ENCODE peak calls at places on chromosomes 6 and 20, in ten cellular contexts. One of them, this sample, is unnamed.

GRCh38 chr6:167295495-167296292 is 4.6 kb downstream of the UNC93A start:
- DNase-seq in C1 segment of cervical spinal cord: no peak
- DNase-seq in naive B cell: no peak
- DNase-seq in stimulated activated CD8-positive, alpha-beta memory T cell treated with anti-CD3 and anti-CD28 coated beads, Interleukin-4, amount 100 ng/mL, for 4 hours: no peak
- DNase-seq in T-helper 1 cell: no peak
- DNase-seq in progenitor cell of endocrine pancreas: no peak
- DNase-seq in brain microvascular endothelial cell: no peak
- DNase-seq in ELR: no peak
- DNase-seq in AML-193: no peak
- DNase-seq in iris pigment epithelial cell: no peak
- DNase-seq in this sample: no peak

GRCh38 chr20:32249030-32249738 is 28.3 kb upstream of the KIF3B start:
- DNase-seq in C1 segment of cervical spinal cord: no peak
- DNase-seq in naive B cell: no peak
- DNase-seq in stimulated activated CD8-positive, alpha-beta memory T cell treated with anti-CD3 and anti-CD28 coated beads, Interleukin-4, amount 100 ng/mL, for 4 hours: no peak
- DNase-seq in T-helper 1 cell: peak; percentile 19
- DNase-seq in progenitor cell of endocrine pancreas: no peak
- DNase-seq in brain microvascular endothelial cell: no peak
- DNase-seq in ELR: no peak
- DNase-seq in AML-193: peak; percentile 63
- DNase-seq in iris pigment epithelial cell: no peak
- DNase-seq in this sample: no peak

GRCh38 chr20:41848180-41848579 is 230.0 kb upstream of the CHD6 start:
- DNase-seq in C1 segment of cervical spinal cord: no peak
- DNase-seq in naive B cell: no peak
- DNase-seq in stimulated activated CD8-positive, alpha-beta memory T cell treated with anti-CD3 and anti-CD28 coated beads, Interleukin-4, amount 100 ng/mL, for 4 hours: no peak
- DNase-seq in T-helper 1 cell: no peak
- DNase-seq in progenitor cell of endocrine pancreas: no peak
- DNase-seq in brain microvascular endothelial cell: no peak
- DNase-seq in ELR: peak; percentile 2
- DNase-seq in AML-193: peak; percentile 1
- DNase-seq in iris pigment epithelial cell: no peak
- DNase-seq in this sample: no peak

GRCh38 chr20:52268184-52268583 is 76.6 kb upstream of the ZFP64 start:
- DNase-seq in C1 segment of cervical spinal cord: no peak
- DNase-seq in naive B cell: no peak
- DNase-seq in stimulated activated CD8-positive, alpha-beta memory T cell treated with anti-CD3 and anti-CD28 coated beads, Interleukin-4, amount 100 ng/mL, for 4 hours: no peak
- DNase-seq in T-helper 1 cell: no peak
- DNase-seq in progenitor cell of endocrine pancreas: no peak
- DNase-seq in brain microvascular endothelial cell: no peak
- DNase-seq in ELR: peak; percentile 15
- DNase-seq in AML-193: no peak
- DNase-seq in iris pigment epithelial cell: peak; percentile 61
- DNase-seq in this sample: no peak

GRCh38 chr6:70108230-70108629 is 194.7 kb downstream of the COL9A1 start:
- DNase-seq in C1 segment of cervical spinal cord: no peak
- DNase-seq in naive B cell: peak; percentile 14
- DNase-seq in stimulated activated CD8-positive, alpha-beta memory T cell treated with anti-CD3 and anti-CD28 coated beads, Interleukin-4, amount 100 ng/mL, for 4 hours: no peak
- DNase-seq in T-helper 1 cell: no peak
- DNase-seq in progenitor cell of endocrine pancreas: no peak
- DNase-seq in brain microvascular endothelial cell: peak; percentile 18
- DNase-seq in ELR: peak; percentile 55
- DNase-seq in AML-193: peak; percentile 57
- DNase-seq in iris pigment epithelial cell: peak; percentile 39
- DNase-seq in this sample: no peak

GRCh38 chr6:105609375-105609991 is 206.6 kb upstream of the PREP start:
- DNase-seq in C1 segment of cervical spinal cord: no peak
- DNase-seq in naive B cell: no peak
- DNase-seq in stimulated activated CD8-positive, alpha-beta memory T cell treated with anti-CD3 and anti-CD28 coated beads, Interleukin-4, amount 100 ng/mL, for 4 hours: no peak
- DNase-seq in T-helper 1 cell: no peak
- DNase-seq in progenitor cell of endocrine pancreas: no peak
- DNase-seq in brain microvascular endothelial cell: peak; percentile 86
- DNase-seq in ELR: peak; percentile 89
- DNase-seq in AML-193: no peak
- DNase-seq in iris pigment epithelial cell: peak; percentile 78
- DNase-seq in this sample: no peak

GRCh38 chr20:38447251-38447661 is 12.1 kb upstream of the SNHG17 start:
- DNase-seq in C1 segment of cervical spinal cord: no peak
- DNase-seq in naive B cell: no peak
- DNase-seq in stimulated activated CD8-positive, alpha-beta memory T cell treated with anti-CD3 and anti-CD28 coated beads, Interleukin-4, amount 100 ng/mL, for 4 hours: no peak
- DNase-seq in T-helper 1 cell: no peak
- DNase-seq in progenitor cell of endocrine pancreas: no peak
- DNase-seq in brain microvascular endothelial cell: no peak
- DNase-seq in ELR: no peak
- DNase-seq in AML-193: no peak
- DNase-seq in iris pigment epithelial cell: no peak
- DNase-seq in this sample: no peak

GRCh38 chr6:16700202-16700997 is 60.9 kb downstream of the ATXN1 start:
- DNase-seq in C1 segment of cervical spinal cord: no peak
- DNase-seq in naive B cell: no peak
- DNase-seq in stimulated activated CD8-positive, alpha-beta memory T cell treated with anti-CD3 and anti-CD28 coated beads, Interleukin-4, amount 100 ng/mL, for 4 hours: no peak
- DNase-seq in T-helper 1 cell: no peak
- DNase-seq in progenitor cell of endocrine pancreas: no peak
- DNase-seq in brain microvascular endothelial cell: no peak
- DNase-seq in ELR: no peak
- DNase-seq in AML-193: peak; percentile 31
- DNase-seq in iris pigment epithelial cell: no peak
- DNase-seq in this sample: no peak

GRCh38 chr20:6956574-6956973 is 189.1 kb downstream of the BMP2 start:
- DNase-seq in C1 segment of cervical spinal cord: no peak
- DNase-seq in naive B cell: no peak
- DNase-seq in stimulated activated CD8-positive, alpha-beta memory T cell treated with anti-CD3 and anti-CD28 coated beads, Interleukin-4, amount 100 ng/mL, for 4 hours: no peak
- DNase-seq in T-helper 1 cell: no peak
- DNase-seq in progenitor cell of endocrine pancreas: no peak
- DNase-seq in brain microvascular endothelial cell: no peak
- DNase-seq in ELR: no peak
- DNase-seq in AML-193: no peak
- DNase-seq in iris pigment epithelial cell: peak; percentile 82
- DNase-seq in this sample: no peak

This sample was measured in CD8-positive, alpha-beta T cell.